ENCODE peak calls at places on chromosomes 2 and 18, in four cellular contexts. H, Y, T and C are unnamed samples.

GRCh38 chr2:40213071-40213470 is 238.8 kb downstream of the SLC8A1 start:
- DNase-seq in T (no peak), Y (peak; percentile 29), H (no peak), C (no peak)

GRCh38 chr2:118055512-118056164 is 32.6 kb upstream of the INSIG2 start:
- DNase-seq in H (no peak), Y (no peak), T (no peak), C (no peak)

GRCh38 chr2:121650554-121650930 is 1.3 kb upstream of the CLASP1 start:
- DNase-seq in Y (peak; percentile 26), H (no peak), T (no peak), C (no peak)

GRCh38 chr2:96205238-96205637 is 3.4 kb downstream of the STARD7 start:
- DNase-seq in T (peak; percentile 83), Y (no peak), H (peak; percentile 42), C (no peak)

GRCh38 chr18:46220116-46220515 is 115.9 kb downstream of the HAUS1 start:
- DNase-seq in Y (peak; percentile 63), T (no peak), H (peak; percentile 72), C (no peak)

GRCh38 chr18:37254256-37254880 is 311.2 kb downstream of the CELF4 start:
- DNase-seq in Y (no peak), T (no peak), H (no peak), C (no peak)

GRCh38 chr18:50460691-50461090 is 85.8 kb downstream of the SKA1 start:
- DNase-seq in Y (no peak), H (no peak), T (no peak), C (no peak)

GRCh38 chr2:51981813-51982212 is 949.9 kb upstream of the NRXN1 start:
- DNase-seq in H (no peak), T (no peak), Y (no peak), C (no peak)

GRCh38 chr2:195318440-195319111 is 338.4 kb upstream of the SLC39A10 start:
- DNase-seq in T (peak; percentile 16), H (peak; percentile 45), Y (peak; percentile 53), C (no peak)

GRCh38 chr2:108588070-108588668 is 53.9 kb downstream of the LIMS1 start:
- DNase-seq in Y (no peak), T (no peak), H (peak; percentile 72), C (no peak)

GRCh38 chr2:238236571-238236970 is 3.3 kb downstream of the HES6 start:
- DNase-seq in Y (no peak), T (no peak), H (no peak), C (no peak)

GRCh38 chr2:71608441-71608840 is 155.1 kb downstream of the DYSF start:
- DNase-seq in Y (no peak), H (no peak), T (no peak), C (no peak)